ENCODE peak calls at places on chromosome 6, in seven cellular contexts. O is endothelial cell of umbilical vein, U is body of pancreas, F is neural progenitor cell, L is neuronal stem cell, C is hepatocyte, J is keratinocyte. K is an unnamed sample.

GRCh38 chr6:145883263-145883662 is 68.7 kb upstream of the FBXO30 start:
- DNase-seq in J (no peak), O (no peak), U (no peak), L (no peak), F (no peak), C (no peak), K (no peak)

GRCh38 chr6:158152659-158153058 is 15.4 kb downstream of the SERAC1 start:
- DNase-seq in L (no peak), U (no peak), J (no peak), O (no peak), F (no peak), C (no peak), K (no peak)

GRCh38 chr6:26520088-26520839 is 17.9 kb upstream of the HMGN4 start:
- DNase-seq in U (no peak), C (no peak), L (no peak), J (no peak), O (peak; percentile 75), F (no peak), K (no peak)

GRCh38 chr6:22756365-22756764 is 187.0 kb downstream of the HDGFL1 start:
- DNase-seq in O (peak; percentile 18), U (no peak), J (peak; percentile 4), F (no peak), C (no peak), L (no peak), K (no peak)

GRCh38 chr6:40540790-40541189 is 46.4 kb downstream of the LRFN2 start:
- DNase-seq in U (no peak), O (no peak), F (no peak), C (no peak), L (no peak), J (no peak), K (no peak)

GRCh38 chr6:38493929-38494547 is 145.7 kb downstream of the BTBD9 start:
- DNase-seq in U (peak; percentile 85), O (peak; percentile 87), C (peak; percentile 76), L (peak; percentile 85), J (peak; percentile 28), F (peak; percentile 63), K (peak; percentile 72)

GRCh38 chr6:5433324-5433723 is 172.0 kb downstream of the FARS2 start:
- DNase-seq in F (no peak), O (no peak), J (no peak), L (no peak), U (no peak), C (no peak), K (no peak)

GRCh38 chr6:73657201-73657600 is 3.4 kb upstream of the SLC17A5 start:
- DNase-seq in J (no peak), O (no peak), C (no peak), F (no peak), U (no peak), L (no peak), K (no peak)

GRCh38 chr6:109580519-109580918 is 97.5 kb upstream of the ZBTB24 start:
- DNase-seq in L (no peak), C (no peak), O (peak; percentile 6), J (no peak), F (peak; percentile 2), U (no peak), K (no peak)

DNA sequence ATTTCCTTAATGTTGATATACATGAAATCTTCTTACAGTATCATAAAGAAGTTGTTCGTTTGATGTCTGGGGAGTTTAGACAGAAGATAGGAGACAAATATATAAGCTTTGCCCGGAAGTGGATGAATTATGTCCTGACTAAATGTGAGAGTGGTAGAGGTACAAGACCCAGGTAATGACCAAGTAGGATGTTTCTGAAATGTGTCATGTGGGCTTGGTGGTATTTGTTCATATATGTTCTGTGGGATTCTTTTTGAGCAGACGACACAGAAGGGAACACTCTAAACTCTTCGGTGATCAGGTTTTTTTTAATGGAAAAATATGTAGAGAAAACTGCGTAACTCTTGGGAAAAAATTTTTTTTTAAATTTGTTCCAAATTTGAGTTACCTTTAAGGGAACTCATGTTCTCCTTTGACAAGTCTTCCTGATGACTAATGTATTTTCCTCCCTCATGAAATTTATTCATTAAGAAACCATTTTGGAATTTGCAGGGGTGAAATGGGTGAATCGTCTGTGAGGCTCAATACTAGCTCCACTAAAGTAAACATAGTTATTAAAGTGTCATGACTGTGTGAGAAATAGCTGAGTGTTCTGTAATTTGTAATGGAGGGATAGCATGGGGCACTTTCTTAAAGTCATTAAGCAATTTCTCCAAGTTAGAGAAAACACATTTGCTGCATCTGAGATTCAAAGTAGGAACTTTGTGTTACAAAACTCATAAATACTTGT is 100.6 kb downstream of the MAP3K4 start:
- DNase-seq in C (no peak), O (no peak), U (no peak), L (no peak), F (no peak), J (no peak), K (no peak)
- H3K4me1 ChIP-seq in C (no peaks in the 10 kb centered on the region), O (no peaks in the 10 kb centered on the region), U (no peaks in the 10 kb centered on the region), L (no peaks in the 10 kb centered on the region), F (peaks cover 10% of the 10 kb centered on the region), J (peaks cover 3% of the 10 kb centered on the region), K (no peaks in the 10 kb centered on the region)

DNA sequence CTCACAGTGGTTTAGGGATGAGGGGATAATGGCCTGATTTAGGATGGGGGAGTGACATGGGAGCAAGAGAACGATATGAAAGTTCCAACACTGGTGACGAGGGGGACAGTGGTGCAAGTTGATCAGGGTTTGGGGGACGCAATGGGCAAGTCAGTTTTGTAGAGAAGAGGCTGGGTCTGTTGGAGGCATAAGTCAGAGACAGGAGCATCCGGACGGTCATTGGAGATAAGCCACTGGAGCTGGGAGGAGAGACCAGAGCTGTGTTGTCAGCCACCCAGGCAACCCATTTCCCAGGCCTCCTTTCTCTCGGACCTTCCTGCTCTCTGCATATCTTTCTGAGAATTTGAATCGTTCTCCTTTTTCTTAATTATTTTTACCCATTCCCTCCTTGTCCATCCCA is 9.5 kb downstream of the DNPH1 start:
- DNase-seq in J (no peak), O (no peak), L (no peak), U (no peak), F (no peak), C (no peak), K (no peak)
- H3K36me3 ChIP-seq in J (peaks cover 37% of the 10 kb centered on the region), O (no peaks in the 10 kb centered on the region), L (peaks cover 71% of the 10 kb centered on the region), U (no peaks in the 10 kb centered on the region), F (no peaks in the 10 kb centered on the region), C (no peaks in the 10 kb centered on the region), K (no peaks in the 10 kb centered on the region)

GRCh38 chr6:30334077-30334476 is 7.3 kb downstream of the TRIM39 start:
- DNase-seq in L (no peak), U (no peak), C (no peak), O (no peak), J (no peak), F (no peak), K (no peak)
- H3K4me3 ChIP-seq in L (no peak overlapping the region), U (no peak overlapping the region), C (no peak overlapping the region), O (no peak overlapping the region), J (no peak overlapping the region), F (no peak overlapping the region), K (no peak overlapping the region)

DNA sequence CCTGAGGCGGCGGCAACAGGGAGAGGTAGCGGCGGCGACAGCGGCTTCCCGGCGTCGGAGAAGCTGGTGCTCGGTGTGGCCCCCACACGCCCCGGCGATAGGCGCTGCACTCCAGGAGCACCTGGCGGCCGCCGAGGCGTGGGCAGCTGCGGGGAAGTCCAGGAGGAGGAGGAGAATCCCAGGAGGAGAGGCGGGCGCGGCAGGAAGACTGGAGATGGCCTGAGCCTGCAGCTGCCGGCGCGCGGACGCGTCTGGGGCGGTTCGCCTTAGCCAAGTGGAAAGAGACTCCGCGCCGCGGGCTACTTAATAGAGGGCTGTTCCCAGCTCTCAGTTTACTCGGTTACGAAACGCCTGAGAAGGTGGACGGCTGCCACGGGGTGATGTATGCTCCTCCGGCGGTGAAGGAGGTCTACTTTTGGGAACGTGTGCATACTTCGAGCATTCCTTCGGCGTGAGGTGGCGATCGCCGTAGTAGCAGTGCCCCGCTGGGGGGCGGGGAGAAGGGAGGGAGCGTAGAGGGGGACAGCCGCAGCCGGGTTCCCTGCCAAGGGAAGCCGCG is at the start of gene COL12A1:
- DNase-seq in C (peak; percentile 87), L (peak; percentile 70), U (peak; percentile 80), O (peak; percentile 70), F (peak; percentile 87), J (peak; percentile 86), K (peak; percentile 83)
- H3K4me1 ChIP-seq in C (peaks cover 27% of the 10 kb centered on the region), L (peaks cover 25% of the 10 kb centered on the region), U (peaks cover 47% of the 10 kb centered on the region), O (peaks cover 31% of the 10 kb centered on the region), F (peaks cover 22% of the 10 kb centered on the region), J (peaks cover 21% of the 10 kb centered on the region), K (no peaks in the 10 kb centered on the region)

GRCh38 chr6:41826343-41827043 is 39.0 kb downstream of the TOMM6 start:
- DNase-seq in U (no peak), C (no peak), J (no peak), O (no peak), F (no peak), L (no peak), K (no peak)
- H3K36me3 ChIP-seq in U (no peaks in the 10 kb centered on the region), C (no peaks in the 10 kb centered on the region), J (no peaks in the 10 kb centered on the region), O (no peaks in the 10 kb centered on the region), F (no peaks in the 10 kb centered on the region), L (peaks cover 5% of the 10 kb centered on the region), K (no peaks in the 10 kb centered on the region)

GRCh38 chr6:13164316-13164715 is 164.0 kb downstream of the TBC1D7 start:
- DNase-seq in F (no peak), O (no peak), L (no peak), C (no peak), U (no peak), J (no peak), K (no peak)

GRCh38 chr6:13163161-13163944 is 165.0 kb downstream of the TBC1D7 start:
- DNase-seq in J (no peak), L (no peak), U (no peak), F (no peak), C (no peak), O (no peak), K (no peak)

GRCh38 chr6:13165518-13166186 is 162.7 kb downstream of the TBC1D7 start:
- DNase-seq in C (no peak), O (no peak), U (no peak), F (no peak), J (no peak), L (no peak), K (no peak)
- H3K4me3 ChIP-seq in C (no peak overlapping the region), O (no peak overlapping the region), U (no peak overlapping the region), F (no peak overlapping the region), J (no peak overlapping the region), L (no peak overlapping the region), K (no peak overlapping the region)

K was measured in prostate gland.